ENCODE peak calls at places on chromosomes 3 and 15, in nine cellular contexts. O is adrenal gland; N is upper lobe of right lung; K is CD8-positive, alpha-beta memory T cell; C is CD8-positive, alpha-beta T cell; M is neural progenitor cell; B is spleen; I is endodermal cell; D is SJSA1. G is an unnamed sample.

GRCh38 chr3:185353823-185354614 is 8.9 kb upstream of the MAP3K13 start:
- DNase-seq in C (peak; percentile 57), B (peak; percentile 81), K (peak; percentile 29), N (no peak), D (peak; percentile 18), O (peak; percentile 83), I (peak; percentile 97), M (peak; percentile 93), G (peak; percentile 58)

GRCh38 chr15:82630033-82630432 is 17.1 kb downstream of the CPEB1 start:
- DNase-seq in C (no peak), M (no peak), N (no peak), I (no peak), K (no peak), O (no peak), B (no peak), D (no peak), G (no peak)

GRCh38 chr15:67945951-67946700 is 106.3 kb upstream of the RNU6-1 start:
- DNase-seq in K (no peak), I (peak; percentile 87), O (no peak), D (peak; percentile 80), B (no peak), C (no peak), N (no peak), M (peak; percentile 64), G (peak; percentile 85)

GRCh38 chr15:67832031-67832551 is 6.8 kb downstream of the SKOR1 start:
- DNase-seq in C (no peak), K (no peak), O (no peak), B (no peak), D (no peak), N (peak; percentile 43), M (peak; percentile 72), I (peak; percentile 82), G (peak; percentile 73)

GRCh38 chr15:71133734-71134464 is 18.6 kb downstream of the THSD4 start:
- DNase-seq in C (no peak), N (no peak), I (no peak), K (no peak), B (no peak), D (no peak), O (peak; percentile 74), M (no peak), G (no peak)

GRCh38 chr3:101695779-101696372 is 9.4 kb upstream of the RPL24 start:
- DNase-seq in D (peak; percentile 18), M (peak; percentile 79), I (peak; percentile 64), O (peak; percentile 39), K (peak; percentile 53), C (peak; percentile 33), B (no peak), N (no peak), G (no peak)

GRCh38 chr3:190070623-190071347 is 49.9 kb downstream of the P3H2 start:
- DNase-seq in M (no peak), C (no peak), I (no peak), K (no peak), O (no peak), B (no peak), N (no peak), D (no peak), G (no peak)

GRCh38 chr3:49813497-49814174 is at the start of gene UBA7:
- DNase-seq in I (no peak), D (peak; percentile 56), O (peak; percentile 69), C (peak; percentile 44), M (no peak), B (peak; percentile 87), K (peak; percentile 38), N (no peak), G (no peak)

GRCh38 chr3:102225407-102226132 is 209.2 kb upstream of the ZPLD1 start:
- DNase-seq in O (no peak), B (no peak), K (no peak), D (peak; percentile 36), I (no peak), M (peak; percentile 60), C (no peak), N (no peak), G (no peak)

GRCh38 chr3:159937561-159937960 is 51.1 kb upstream of the IL12A start:
- DNase-seq in C (no peak), B (no peak), O (no peak), I (no peak), M (no peak), D (no peak), N (no peak), K (no peak), G (no peak)

GRCh38 chr3:150227839-150228238 is 180.3 kb upstream of the TSC22D2 start:
- DNase-seq in D (peak; percentile 79), K (no peak), B (no peak), N (no peak), O (peak; percentile 66), M (peak; percentile 94), I (peak; percentile 96), C (peak; percentile 26), G (no peak)

GRCh38 chr3:142448424-142448823 is 587 bp upstream of the XRN1 start:
- DNase-seq in M (no peak), N (no peak), O (no peak), D (no peak), C (no peak), I (no peak), K (no peak), B (no peak), G (no peak)

GRCh38 chr15:31302778-31303433 is 23.7 kb upstream of the KLF13 start:
- DNase-seq in I (peak; percentile 74), C (peak; percentile 10), N (peak; percentile 53), M (peak; percentile 77), B (peak; percentile 70), D (no peak), K (no peak), O (no peak), G (no peak)

GRCh38 chr3:194069421-194070219 is 66.3 kb upstream of the HES1 start:
- DNase-seq in N (no peak), O (peak; percentile 29), B (no peak), I (no peak), M (no peak), D (no peak), K (no peak), C (no peak), G (no peak)

DNA sequence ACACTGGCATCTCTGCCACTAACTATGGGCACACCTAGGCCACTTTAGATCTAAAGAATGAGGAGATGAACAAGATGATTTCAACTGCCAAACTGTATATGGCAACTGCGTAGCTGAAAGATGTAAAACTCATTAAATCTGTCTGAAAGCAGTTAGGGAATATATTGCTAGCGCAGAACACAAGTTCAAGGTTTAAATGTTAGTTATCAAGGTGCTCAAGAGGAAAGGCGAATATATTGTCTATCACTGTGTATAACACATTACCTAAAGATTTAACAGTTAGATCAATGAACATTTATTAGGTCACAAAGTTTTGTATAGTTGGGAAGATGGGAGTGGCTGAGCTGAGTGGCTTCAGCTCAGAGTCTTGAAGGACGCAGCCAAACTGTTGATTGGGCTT is 33.9 kb upstream of the PSMD6 start:
- DNase-seq in M (no peak), D (no peak), N (no peak), K (no peak), B (no peak), C (no peak), I (no peak), O (no peak), G (no peak)
- H3K27ac ChIP-seq in M (no peak overlapping the region), D (peak overlapping the region; percentile 48), N (no peak overlapping the region), K (no peak overlapping the region), B (no peak overlapping the region), C (no peak overlapping the region), I (no peak overlapping the region), O (no peak overlapping the region), G (no peak overlapping the region)

GRCh38 chr15:73028030-73028429 is 24.2 kb upstream of the NEO1 start:
- DNase-seq in I (peak; percentile 24), C (no peak), D (no peak), K (no peak), M (no peak), O (no peak), N (no peak), B (no peak), G (no peak)

GRCh38 chr15:73030280-73030679 is 22.0 kb upstream of the NEO1 start:
- DNase-seq in D (no peak), M (no peak), O (no peak), K (no peak), N (no peak), B (no peak), C (no peak), I (no peak), G (no peak)

GRCh38 chr15:73026496-73027054 is 25.7 kb upstream of the NEO1 start:
- DNase-seq in D (no peak), B (no peak), M (no peak), O (no peak), I (peak; percentile 28), C (no peak), N (no peak), K (no peak), G (no peak)

GRCh38 chr15:73031648-73032047 is 20.6 kb upstream of the NEO1 start:
- DNase-seq in M (no peak), C (no peak), B (no peak), O (no peak), I (peak; percentile 14), N (no peak), K (no peak), D (no peak), G (no peak)

GRCh38 chr15:73029003-73029527 is 23.2 kb upstream of the NEO1 start:
- DNase-seq in D (no peak), C (no peak), N (no peak), O (no peak), B (no peak), I (peak; percentile 32), K (no peak), M (no peak), G (no peak)
- H3K27me3 ChIP-seq in D (no peaks in the 10 kb centered on the region), C (no peaks in the 10 kb centered on the region), N (peaks cover 3% of the 10 kb centered on the region), O (no peaks in the 10 kb centered on the region), B (no peaks in the 10 kb centered on the region), I (no peaks in the 10 kb centered on the region), K (no peaks in the 10 kb centered on the region), M (no peaks in the 10 kb centered on the region), G (peaks cover 3% of the 10 kb centered on the region)

GRCh38 chr15:89459271-89460038 is 36.9 kb downstream of the RHCG start:
- DNase-seq in M (peak; percentile 47), N (peak; percentile 31), K (no peak), B (no peak), I (no peak), C (no peak), D (no peak), O (no peak), G (no peak)
- H3K4me1 ChIP-seq in M (peaks cover 35% of the 10 kb centered on the region), N (no peaks in the 10 kb centered on the region), K (no peaks in the 10 kb centered on the region), B (no peaks in the 10 kb centered on the region), I (no peaks in the 10 kb centered on the region), C (no peaks in the 10 kb centered on the region), D (no peaks in the 10 kb centered on the region), O (no peaks in the 10 kb centered on the region), G (no peaks in the 10 kb centered on the region)

GRCh38 chr3:43794776-43795175 is 104.0 kb downstream of the ABHD5 start:
- DNase-seq in M (no peak), D (no peak), B (no peak), C (no peak), N (no peak), I (no peak), O (peak; percentile 58), K (no peak), G (peak; percentile 50)

GRCh38 chr3:43791246-43791645 is 100.5 kb downstream of the ABHD5 start:
- DNase-seq in K (no peak), B (no peak), N (no peak), O (no peak), I (no peak), C (no peak), M (no peak), D (no peak), G (no peak)

GRCh38 chr3:43793648-43794372 is 103.1 kb downstream of the ABHD5 start:
- DNase-seq in D (no peak), M (no peak), C (no peak), K (no peak), O (no peak), N (no peak), B (no peak), I (no peak), G (peak; percentile 29)

GRCh38 chr3:43790476-43790875 is 99.7 kb downstream of the ABHD5 start:
- DNase-seq in K (no peak), I (no peak), B (no peak), N (no peak), O (no peak), D (no peak), C (no peak), M (no peak), G (no peak)

GRCh38 chr3:43792904-43793303 is 102.2 kb downstream of the ABHD5 start:
- DNase-seq in O (peak; percentile 42), K (no peak), I (no peak), N (no peak), B (no peak), M (no peak), C (no peak), D (no peak), G (no peak)
- H3K27ac ChIP-seq in O (no peak overlapping the region), K (no peak overlapping the region), I (no peak overlapping the region), N (no peak overlapping the region), B (peak overlapping the region; percentile 37), M (no peak overlapping the region), C (no peak overlapping the region), D (no peak overlapping the region), G (no peak overlapping the region)